ENCODE peak calls at places on chromosomes 7 and 10, in four cellular contexts. H is K562, X is HCT116, W is HepG2. P is an unnamed sample.

GRCh38 chr10:14971867-14972448 is 12.8 kb downstream of the MEIG1 start:
- DNase-seq in W (no peak), H (peak; percentile 53), X (no peak), P (no peak)

GRCh38 chr10:64036306-64036930 is 515.2 kb downstream of the REEP3 start:
- DNase-seq in H (no peak), X (no peak), W (no peak), P (no peak)

GRCh38 chr10:128047337-128047736 is 78.9 kb downstream of the MKI67 start:
- DNase-seq in H (peak; percentile 23), W (no peak), X (peak; percentile 88), P (no peak)

GRCh38 chr7:102934670-102935069 is 21.9 kb downstream of the LRRC17 start:
- DNase-seq in H (no peak), W (no peak), X (no peak), P (no peak)

GRCh38 chr7:20241491-20242261 is 24.5 kb upstream of the MACC1 start:
- DNase-seq in H (no peak), W (peak; percentile 20), X (no peak), P (no peak)

GRCh38 chr7:98398567-98399372 is 2.1 kb downstream of the BAIAP2L1 start:
- DNase-seq in X (no peak), H (peak; percentile 55), W (no peak), P (no peak)

GRCh38 chr7:115689941-115690340 is 340.6 kb downstream of the TFEC start:
- DNase-seq in H (no peak), X (no peak), W (no peak), P (no peak)

GRCh38 chr7:29126804-29127203 is 19.5 kb downstream of the CPVL start:
- DNase-seq in W (no peak), H (no peak), X (no peak), P (no peak)

GRCh38 chr10:122462533-122463465 is 1.4 kb downstream of the HTRA1 start:
- DNase-seq in X (no peak), H (no peak), W (no peak), P (no peak)

GRCh38 chr10:43117031-43117776 is 21.0 kb upstream of the CSGALNACT2 start:
- DNase-seq in W (no peak), X (no peak), H (no peak), P (no peak)

GRCh38 chr10:82874671-82875070 is 999.7 kb downstream of the NRG3 start:
- DNase-seq in W (no peak), H (no peak), X (no peak), P (no peak)

GRCh38 chr10:112679392-112679791 is 232.4 kb downstream of the VTI1A start:
- DNase-seq in H (no peak), W (no peak), X (no peak), P (no peak)

GRCh38 chr7:39838326-39838725 is 111.7 kb upstream of the CDK13 start:
- DNase-seq in H (peak; percentile 22), W (no peak), X (peak; percentile 6), P (no peak)

GRCh38 chr10:79393221-79393923 is 46.1 kb downstream of the PPIF start:
- DNase-seq in H (no peak), W (no peak), X (no peak), P (no peak)

GRCh38 chr10:6148251-6148691 is 54.5 kb upstream of the PFKFB3 start:
- DNase-seq in W (no peak), H (no peak), X (no peak), P (no peak)

GRCh38 chr10:88687853-88688467 is 18.1 kb upstream of the LIPK start:
- DNase-seq in X (peak; percentile 32), W (peak; percentile 3), H (peak; percentile 2), P (no peak)

GRCh38 chr7:73839743-73840714 is 2.3 kb downstream of the METTL27 start:
- DNase-seq in H (no peak), X (no peak), W (no peak), P (no peak)

GRCh38 chr10:24944512-24945255 is 7.7 kb downstream of the PRTFDC1 start:
- DNase-seq in H (peak; percentile 87), W (peak; percentile 69), X (peak; percentile 79), P (no peak)

GRCh38 chr10:87896216-87896615 is 32.8 kb downstream of the PTEN start:
- DNase-seq in H (no peak), W (no peak), X (no peak), P (no peak)

GRCh38 chr10:124045245-124045644 is 48.2 kb downstream of the CHST15 start:
- DNase-seq in X (no peak), W (no peak), H (no peak), P (no peak)
- TF ChIP-seq TCF7L2 in X (no peak), W (no peak), H (no peak), P (no peak)

DNA sequence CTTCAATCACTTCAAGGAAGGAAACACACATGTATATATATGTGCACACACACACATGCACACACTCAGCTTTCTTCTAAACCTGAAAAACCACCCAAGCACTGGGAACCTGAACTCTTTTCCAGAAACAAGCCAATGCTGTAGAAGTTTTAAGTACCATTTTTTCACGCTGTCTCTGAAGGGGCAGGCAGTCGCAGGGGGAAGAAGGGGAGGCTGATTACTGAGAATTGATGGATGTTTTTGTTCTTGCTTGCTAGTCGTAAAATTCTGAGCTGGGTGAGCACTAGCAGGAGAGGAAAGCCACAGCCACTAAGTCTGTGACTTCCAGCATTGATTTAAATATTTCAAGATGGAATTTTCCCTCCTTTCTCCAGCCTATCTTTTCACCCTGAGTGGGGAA is 391.8 kb downstream of the CALN1 start:
- DNase-seq in H (no peak), W (no peak), X (no peak), P (no peak)
- TF ChIP-seq TCF7L2 in H (no peak), W (no peak), X (no peak), P (no peak)

DNA sequence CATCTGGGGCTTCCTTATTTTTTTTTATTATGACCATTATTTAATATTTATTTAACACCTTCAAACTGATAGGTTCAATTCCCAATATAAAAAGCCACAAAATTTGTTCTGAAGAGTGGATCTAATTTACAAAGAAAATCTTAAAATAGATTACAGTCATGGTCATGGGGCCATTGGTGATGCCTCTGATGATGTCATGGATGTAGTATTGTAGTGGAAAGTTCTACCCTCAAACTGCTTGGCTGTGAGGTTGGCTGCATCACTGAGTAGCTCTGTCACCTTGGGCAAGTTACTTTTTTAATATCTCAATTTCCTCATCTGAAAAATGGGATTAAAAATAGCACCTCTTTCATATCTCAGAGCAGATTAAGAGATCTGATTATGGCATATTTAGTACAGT is 128.5 kb downstream of the DKK1 start:
- DNase-seq in H (no peak), W (no peak), X (no peak), P (peak; percentile 43)
- TF ChIP-seq TCF7L2 in H (no peak), W (no peak), X (no peak), P (no peak)

GRCh38 chr7:157612009-157612663 is 275.3 kb downstream of the DNAJB6 start:
- DNase-seq in H (no peak), X (no peak), W (no peak), P (no peak)
- TF ChIP-seq TCF7L2 in H (no peak), X (no peak), W (no peak), P (no peak)